ENCODE peak calls at places on chromosomes 11 and 22, in seven cellular contexts. O is IMR-90, S is mesenchymal stem cell, D is H9, G is neuronal stem cell, F is H1, H is mesendoderm. J is an unnamed sample.

GRCh38 chr11:776459-777287 is 614 bp downstream of the GATD1 start:
- DNase-seq in O (no peak), F (no peak), D (peak; percentile 83), G (no peak), S (peak; percentile 52), H (peak; percentile 66), J (peak; percentile 39)

GRCh38 chr11:68351450-68352275 is 39.3 kb downstream of the LRP5 start:
- DNase-seq in G (no peak), H (no peak), O (no peak), S (no peak), F (no peak), D (no peak), J (no peak)

GRCh38 chr22:36552300-36552699 is 23.3 kb upstream of the EIF3D start:
- DNase-seq in S (no peak), H (no peak), G (no peak), O (no peak), D (no peak), F (no peak), J (no peak)

GRCh38 chr11:33463059-33463458 is 205.9 kb downstream of the HIPK3 start:
- DNase-seq in S (no peak), O (peak; percentile 69), F (no peak), H (no peak), D (no peak), G (no peak), J (no peak)

GRCh38 chr11:123654566-123655081 is at the start of gene SCN3B:
- DNase-seq in H (peak; percentile 90), O (peak; percentile 61), S (peak; percentile 68), F (no peak), D (peak; percentile 89), G (peak; percentile 72), J (peak; percentile 48)

GRCh38 chr11:6745465-6746015 is 26.2 kb downstream of the OR2AG2 start:
- DNase-seq in F (no peak), O (no peak), D (no peak), H (no peak), S (no peak), G (no peak), J (no peak)

GRCh38 chr22:33109532-33110148 is 51.5 kb upstream of the SYN3 start:
- DNase-seq in F (no peak), D (no peak), S (no peak), O (no peak), H (no peak), G (no peak), J (peak; percentile 69)

GRCh38 chr11:134224710-134225662 is 515 bp downstream of the VPS26B start:
- DNase-seq in O (peak; percentile 7), H (peak; percentile 38), S (peak; percentile 53), D (peak; percentile 39), G (peak; percentile 29), F (no peak), J (peak; percentile 32)

GRCh38 chr11:119356349-119357031 is 10.0 kb upstream of the MFRP start:
- DNase-seq in H (peak; percentile 90), D (peak; percentile 90), F (no peak), G (peak; percentile 72), S (peak; percentile 81), O (peak; percentile 66), J (peak; percentile 60)

GRCh38 chr11:104529213-104529612 is 365.3 kb upstream of the PDGFD start:
- DNase-seq in H (no peak), S (no peak), D (no peak), G (no peak), F (no peak), O (no peak), J (no peak)

GRCh38 chr11:65871811-65872548 is 620 bp downstream of the EFEMP2 start:
- DNase-seq in S (peak; percentile 64), F (no peak), H (peak; percentile 62), G (peak; percentile 23), D (peak; percentile 67), O (no peak), J (no peak)

GRCh38 chr22:22463855-22464540 is 44.5 kb downstream of the ZNF280B start:
- DNase-seq in S (peak; percentile 53), H (peak; percentile 70), G (peak; percentile 82), O (peak; percentile 57), D (peak; percentile 59), F (no peak), J (peak; percentile 86)

GRCh38 chr22:25484498-25484897 is 80.0 kb upstream of the GRK3 start:
- DNase-seq in S (no peak), F (no peak), G (no peak), O (no peak), D (no peak), H (no peak), J (no peak)

GRCh38 chr11:125141178-125141577 is 23.4 kb upstream of the PKNOX2 start:
- DNase-seq in S (no peak), H (peak; percentile 31), O (no peak), G (no peak), D (no peak), F (no peak), J (no peak)

GRCh38 chr11:58994171-58994570 is 54.9 kb downstream of the GLYATL1 start:
- DNase-seq in S (no peak), D (no peak), G (no peak), H (no peak), O (no peak), F (no peak), J (no peak)

DNA sequence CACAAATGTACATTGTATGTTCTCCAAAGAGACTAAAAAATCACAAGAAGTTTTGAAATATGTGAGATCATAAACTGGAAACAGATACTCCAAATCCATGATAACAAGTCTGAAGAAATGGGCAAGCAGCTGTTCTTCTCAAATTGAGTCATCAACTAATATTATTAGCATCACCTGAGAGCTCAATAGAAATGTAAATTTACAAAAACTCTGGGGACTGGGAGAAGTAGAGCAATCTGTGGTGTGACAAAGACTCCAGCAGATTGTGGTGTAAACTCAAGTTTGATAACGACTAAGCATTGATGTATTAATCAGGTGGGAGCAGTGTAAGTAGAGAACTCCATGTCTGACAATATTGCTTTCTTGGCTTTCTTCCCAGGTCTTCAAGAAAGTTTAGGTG is 53.2 kb downstream of the GLYATL1 start:
- DNase-seq in H (no peak), D (no peak), S (no peak), G (no peak), O (no peak), F (no peak), J (no peak)
- H2BK5ac ChIP-seq in H (no peak overlapping the region), D (no peak overlapping the region), S (no peak overlapping the region), G (no peak overlapping the region), O (no peak overlapping the region), F (no peak overlapping the region), J (no peak overlapping the region)

GRCh38 chr11:75789521-75789920 is 20.9 kb downstream of the DGAT2 start:
- DNase-seq in G (no peak), H (no peak), O (no peak), S (no peak), F (no peak), D (no peak), J (no peak)
- H2BK5ac ChIP-seq in G (no peak overlapping the region), H (no peak overlapping the region), O (no peak overlapping the region), S (no peak overlapping the region), F (no peak overlapping the region), D (no peak overlapping the region), J (no peak overlapping the region)

GRCh38 chr11:117849781-117850414 is 25.4 kb upstream of the FXYD2 start:
- DNase-seq in O (no peak), G (no peak), F (no peak), S (no peak), D (peak; percentile 8), H (no peak), J (no peak)

GRCh38 chr11:117855452-117855851 is 21.0 kb downstream of the FXYD6 start:
- DNase-seq in H (peak; percentile 38), S (no peak), G (no peak), D (peak; percentile 26), F (no peak), O (no peak), J (no peak)

GRCh38 chr11:117852309-117852708 is 24.1 kb downstream of the FXYD6 start:
- DNase-seq in G (no peak), D (no peak), H (no peak), O (no peak), F (no peak), S (no peak), J (no peak)

GRCh38 chr11:117851852-117852251 is 24.6 kb downstream of the FXYD6 start:
- DNase-seq in S (no peak), D (peak; percentile 14), H (no peak), G (no peak), O (no peak), F (no peak), J (no peak)

DNA sequence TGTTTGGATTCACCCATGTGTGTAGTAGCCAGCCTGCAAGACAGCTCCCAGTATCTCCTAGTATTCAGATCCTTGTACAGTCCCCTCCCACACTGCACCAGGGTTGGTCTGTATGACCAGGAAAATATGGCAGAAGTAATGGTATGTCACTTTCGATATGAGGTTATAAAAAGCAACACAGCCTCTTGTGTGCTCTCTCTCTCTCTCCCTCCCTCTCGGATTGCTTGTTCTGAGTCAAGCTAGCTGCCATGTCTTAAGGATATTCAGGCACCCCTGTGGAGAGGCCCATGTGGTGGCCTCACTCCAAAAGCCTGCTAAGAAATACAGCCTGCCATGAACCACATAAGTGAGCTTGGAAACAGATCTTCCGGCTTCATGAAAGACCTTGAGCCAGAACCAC is 25.4 kb downstream of the FXYD6 start:
- DNase-seq in G (no peak), S (no peak), F (no peak), H (peak; percentile 58), D (peak; percentile 29), O (peak; percentile 4), J (no peak)
- H2BK5ac ChIP-seq in G (no peak overlapping the region), S (no peak overlapping the region), F (no peak overlapping the region), H (no peak overlapping the region), D (no peak overlapping the region), O (no peak overlapping the region), J (no peak overlapping the region)

GRCh38 chr11:29317669-29318068 is 699.2 kb downstream of the KCNA4 start:
- DNase-seq in H (no peak), D (no peak), G (no peak), O (peak; percentile 73), S (no peak), F (no peak), J (no peak)

GRCh38 chr11:29320196-29320595 is 696.6 kb downstream of the KCNA4 start:
- DNase-seq in O (no peak), G (no peak), D (no peak), F (no peak), H (no peak), S (no peak), J (no peak)

GRCh38 chr11:29319231-29319630 is 697.6 kb downstream of the KCNA4 start:
- DNase-seq in O (peak; percentile 62), S (no peak), G (no peak), H (no peak), D (no peak), F (no peak), J (no peak)

GRCh38 chr11:29321293-29322132 is 695.3 kb downstream of the KCNA4 start:
- DNase-seq in S (no peak), G (no peak), H (no peak), F (no peak), O (peak; percentile 94), D (no peak), J (no peak)

DNA sequence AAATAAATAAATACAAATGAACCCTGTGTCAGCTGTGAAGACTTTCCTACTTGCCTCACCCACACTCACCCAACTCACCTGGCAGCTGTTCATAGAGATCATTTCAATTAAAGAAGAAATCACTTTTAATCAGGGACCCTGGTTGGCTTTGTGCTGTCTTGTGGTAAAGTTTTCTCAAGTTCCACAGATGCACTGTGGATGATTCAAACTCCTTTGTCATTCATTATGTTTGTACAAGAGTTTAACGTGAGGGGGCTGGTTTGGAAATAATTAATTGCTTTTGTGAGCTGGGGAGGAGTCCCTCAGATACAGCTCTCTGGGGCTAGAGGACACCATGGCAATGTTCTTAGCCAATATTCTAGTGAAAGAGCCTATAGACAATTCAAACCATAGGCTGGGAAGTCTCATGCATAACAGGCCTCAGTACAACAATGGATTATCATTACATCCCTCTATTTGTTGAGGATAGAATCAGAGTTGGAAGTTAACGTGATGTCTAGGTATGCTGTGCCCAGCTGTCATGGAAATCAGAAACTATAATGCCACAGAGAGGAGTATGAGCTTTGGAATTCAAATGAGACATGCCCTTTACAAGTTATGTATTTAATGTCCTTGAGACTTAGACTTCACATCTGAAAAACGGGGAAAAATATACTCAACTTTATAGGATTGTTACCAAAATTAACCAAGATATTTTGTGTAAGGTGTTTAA is 698.5 kb downstream of the KCNA4 start:
- DNase-seq in H (no peak), F (no peak), G (no peak), D (no peak), S (no peak), O (peak; percentile 85), J (no peak)
- H2BK5ac ChIP-seq in H (no peak overlapping the region), F (no peak overlapping the region), G (no peak overlapping the region), D (no peak overlapping the region), S (no peak overlapping the region), O (peak overlapping the region; percentile 94), J (no peak overlapping the region)